ENCODE peak calls at places on chromosomes 4 and X, in six cellular contexts. I is IMR-90, O is neuronal stem cell, T is H9, S is mesendoderm, X is trophoblast cell. P is an unnamed sample.

GRCh38 chr4:76989391-76990061 is 40.0 kb downstream of the SEPTIN11 start:
- DNase-seq in I (no peak), O (no peak), T (no peak), S (no peak), X (no peak), P (no peak)

GRCh38 chr4:75584067-75584466 is 28.2 kb downstream of the ODAPH start:
- DNase-seq in I (no peak), O (no peak), T (no peak), S (no peak), X (no peak), P (no peak)

GRCh38 chrX:53666171-53666570 is 20.3 kb downstream of the HUWE1 start:
- DNase-seq in I (no peak), O (no peak), T (no peak), S (no peak), X (no peak), P (no peak)

GRCh38 chrX:55818673-55819375 is 101.3 kb downstream of the RRAGB start:
- DNase-seq in I (no peak), O (no peak), T (no peak), S (peak), X (peak), P (no peak)

GRCh38 chr4:18067031-18067430 is 45.5 kb upstream of the LCORL start:
- DNase-seq in I (no peak), O (no peak), T (no peak), S (no peak), X (no peak), P (no peak)

GRCh38 chr4:8538076-8538702 is 42.0 kb upstream of the GPR78 start:
- DNase-seq in I (no peak), O (no peak), T (no peak), S (no peak), X (no peak), P (no peak)

GRCh38 chr4:6917445-6918241 is 8.0 kb downstream of the TBC1D14 start:
- DNase-seq in I (no peak), O (no peak), T (peak), S (peak), X (no peak), P (peak)

GRCh38 chr4:81723927-81724587 is 252.3 kb upstream of the RASGEF1B start:
- DNase-seq in I (no peak), O (no peak), T (no peak), S (no peak), X (no peak), P (no peak)

GRCh38 chr4:1305781-1306455 is 16.2 kb downstream of the MAEA start:
- DNase-seq in I (no peak), O (no peak), T (no peak), S (no peak), X (no peak), P (no peak)

GRCh38 chr4:10006236-10006603 is 15.1 kb downstream of the SLC2A9 start:
- DNase-seq in I (no peak), O (no peak), T (no peak), S (no peak), X (peak), P (no peak)
- H3K18ac ChIP-seq in I (no peak), O (no peak), T (no peak), S (no peak), X (no peak), P (no peak)

GRCh38 chr4:68905598-68906237 is 45.9 kb downstream of the UGT2A3 start:
- DNase-seq in I (no peak), O (peak), T (peak), S (peak), X (no peak), P (no peak)
- H3K18ac ChIP-seq in I (no peak), O (no peak), T (peak), S (peak), X (peak), P (no peak)

GRCh38 chrX:118901991-118902390 is 72.4 kb upstream of the LONRF3 start:
- DNase-seq in I (no peak), O (no peak), T (no peak), S (no peak), X (no peak), P (no peak)
- H3K18ac ChIP-seq in I (no peak), O (no peak), T (no peak), S (no peak), X (no peak), P (no peak)

DNA sequence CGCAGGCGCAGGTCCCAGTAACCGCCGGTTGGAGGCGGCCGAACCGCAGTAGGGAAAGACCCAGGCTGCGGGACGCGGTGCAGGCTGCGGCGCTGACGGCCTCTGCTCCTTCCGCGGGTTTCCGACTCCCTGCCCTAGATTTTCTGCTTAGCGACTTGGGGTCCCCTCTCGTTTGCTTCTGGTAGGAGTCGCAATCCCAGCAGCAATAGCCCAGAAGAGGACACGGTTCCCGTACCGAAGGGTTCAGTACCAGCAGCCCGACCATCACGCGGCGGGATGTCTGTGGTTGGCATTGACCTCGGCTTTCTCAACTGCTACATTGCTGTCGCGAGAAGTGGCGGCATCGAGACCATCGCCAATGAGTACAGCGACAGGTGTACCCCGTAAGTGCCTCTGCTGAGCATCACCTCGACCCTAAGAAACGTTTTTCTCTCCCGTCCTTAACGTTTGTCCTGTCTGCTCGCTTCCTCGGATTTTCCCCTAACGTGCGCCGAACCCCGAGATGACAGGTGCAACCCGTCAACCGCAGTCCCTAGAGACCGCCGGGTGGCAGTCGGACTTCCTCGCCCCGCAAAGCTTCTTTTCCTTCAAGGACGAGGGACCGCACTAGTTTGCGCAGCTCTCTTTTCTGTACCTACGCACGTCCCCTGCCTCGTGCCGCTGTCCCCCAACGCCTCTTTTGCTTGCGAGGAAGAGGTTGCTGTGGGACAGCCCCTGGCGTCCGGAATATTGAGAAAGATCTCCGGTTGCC is at the start of gene HSPA4L:
- DNase-seq in I (peak), O (peak), T (no peak), S (peak), X (no peak), P (peak)
- H3K18ac ChIP-seq in I (peak), O (peak), T (peak), S (peak), X (peak), P (peak)

DNA sequence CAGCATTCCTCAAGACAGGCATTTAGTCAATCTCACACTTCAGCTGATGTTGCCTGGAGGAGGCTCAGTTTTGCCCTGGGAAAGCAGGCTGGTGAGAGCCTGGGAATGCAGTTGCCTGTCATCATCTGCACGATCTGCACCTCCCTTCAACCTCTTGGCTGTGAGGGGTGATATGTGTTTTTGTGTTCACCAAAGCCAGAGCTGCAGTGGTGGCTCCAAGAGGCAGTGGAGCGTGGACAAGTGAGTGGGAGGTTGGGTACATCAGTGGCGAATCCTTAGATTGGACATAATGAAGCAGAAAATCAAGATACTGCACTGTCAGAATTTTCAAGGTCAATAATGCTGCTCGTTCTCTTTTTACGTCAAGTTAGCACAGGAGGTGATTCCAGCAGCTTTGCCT is 92.6 kb downstream of the FRAS1 start:
- DNase-seq in I (no peak), O (no peak), T (no peak), S (peak), X (no peak), P (no peak)
- H3K18ac ChIP-seq in I (no peak), O (peak), T (no peak), S (no peak), X (peak), P (no peak)

DNA sequence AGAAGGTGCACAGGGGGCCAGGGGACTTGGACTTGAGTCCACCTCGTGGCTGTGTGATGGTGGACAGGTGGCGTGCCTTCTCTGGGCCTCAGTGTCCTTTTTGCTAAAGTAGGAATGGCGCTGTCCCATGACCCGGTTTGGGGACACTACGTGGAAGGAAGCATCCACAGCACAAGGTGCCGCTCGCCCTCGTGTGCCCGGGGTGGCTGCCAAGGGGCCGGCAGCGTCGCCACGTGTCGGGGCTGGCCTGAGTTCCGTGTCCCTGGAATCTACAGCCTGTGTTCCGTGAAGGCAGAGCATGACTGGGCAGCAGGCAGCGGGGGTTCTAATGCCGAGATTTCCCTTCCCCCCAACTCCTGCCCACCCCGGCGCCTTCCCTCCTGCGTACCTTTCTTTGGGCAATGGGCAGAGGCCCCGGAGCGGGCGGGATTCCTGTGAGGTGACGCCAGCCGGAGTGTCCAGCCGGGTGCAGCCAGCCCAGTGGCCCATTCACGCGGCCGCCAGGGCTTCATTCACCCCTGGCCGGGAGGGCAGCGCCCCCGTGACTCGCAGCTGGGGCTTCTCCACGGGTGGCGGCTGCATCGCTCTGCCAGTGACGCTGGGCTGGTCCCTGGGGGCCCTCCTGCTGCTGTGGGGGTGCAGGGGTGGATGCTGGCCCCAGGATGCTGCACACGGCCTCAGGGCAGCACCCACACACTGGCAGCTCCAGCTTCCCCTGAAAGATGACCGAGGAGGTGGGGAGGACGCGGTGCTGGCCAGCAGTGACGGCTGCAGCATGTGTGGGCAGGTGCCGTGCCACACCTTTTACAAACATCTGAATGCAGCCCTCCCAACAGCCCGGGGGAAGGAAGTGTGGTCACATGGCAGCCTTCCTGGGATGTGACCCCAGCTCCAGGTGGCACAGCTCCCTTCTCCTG is 21.2 kb downstream of the DOK7 start:
- DNase-seq in I (no peak), O (no peak), T (no peak), S (no peak), X (peak), P (no peak)
- H3K18ac ChIP-seq in I (no peak), O (peak), T (no peak), S (no peak), X (no peak), P (no peak)

DNA sequence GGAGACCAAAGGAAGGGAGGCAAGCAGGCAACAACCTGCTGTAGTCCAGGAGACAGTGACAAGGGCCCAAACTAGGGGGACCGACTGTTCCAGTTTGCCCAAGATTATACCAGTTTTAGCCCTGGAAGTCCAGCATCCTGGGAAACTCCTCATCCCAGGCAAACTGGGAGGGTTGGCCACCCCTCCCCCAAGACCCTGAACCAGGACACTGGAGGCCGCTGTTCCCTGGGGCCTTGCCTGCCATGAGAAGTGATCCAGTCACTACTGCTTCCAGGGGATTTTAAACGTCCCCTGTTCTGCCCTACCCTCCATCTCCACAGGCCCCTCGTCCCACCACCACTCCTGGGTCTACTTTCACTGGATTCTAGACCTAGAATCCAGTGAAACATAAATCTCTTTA is 4.3 kb upstream of the DGAT2L6 start:
- DNase-seq in I (no peak), O (no peak), T (no peak), S (peak), X (no peak), P (no peak)
- H3K18ac ChIP-seq in I (no peak), O (no peak), T (no peak), S (no peak), X (no peak), P (no peak)

GRCh38 chrX:46328133-46328532 is 217.1 kb downstream of the ZNF674 start:
- DNase-seq in I (no peak), O (no peak), T (no peak), S (no peak), X (no peak), P (no peak)
- H3K18ac ChIP-seq in I (no peak), O (no peak), T (peak), S (no peak), X (no peak), P (no peak)

GRCh38 chr4:118076958-118077766 is 42.9 kb downstream of the NDST3 start:
- DNase-seq in I (peak), O (no peak), T (peak), S (peak), X (peak), P (peak)
- H3K18ac ChIP-seq in I (no peak), O (peak), T (no peak), S (no peak), X (no peak), P (no peak)